ENCODE peak calls at places on chromosomes 1 and 21, in four cellular contexts. A is stimulated activated CD4-positive, alpha-beta T cell treated with anti-CD3 and anti-CD28 coated beads, Interleukin-4, amount 100 ng/mL, for 48 hours; U is IMR-90; S is skeletal muscle cell. P is an unnamed sample.

GRCh38 chr1:115648717-115649691 is 7.2 kb downstream of the VANGL1 start:
- DNase-seq in A (no peak), U (no peak), S (no peak), P (no peak)

GRCh38 chr1:159141584-159142518 is 29.6 kb upstream of the CADM3 start:
- DNase-seq in A (no peak), U (peak; percentile 60), S (peak; percentile 39), P (peak; percentile 20)

GRCh38 chr1:214146523-214146922 is 134.4 kb upstream of the SMYD2 start:
- DNase-seq in A (no peak), U (no peak), S (no peak), P (no peak)

GRCh38 chr1:220157738-220158137 is 63.8 kb downstream of the IARS2 start:
- DNase-seq in A (no peak), U (no peak), S (no peak), P (no peak)

GRCh38 chr21:39141502-39141901 is 41.7 kb downstream of the PSMG1 start:
- DNase-seq in A (no peak), U (peak; percentile 73), S (no peak), P (no peak)

GRCh38 chr1:180482425-180483275 is 19.7 kb downstream of the ACBD6 start:
- DNase-seq in A (no peak), U (peak; percentile 67), S (peak; percentile 21), P (peak; percentile 54)

GRCh38 chr1:74468982-74469603 is 43.3 kb downstream of the LRRC53 start:
- DNase-seq in A (no peak), U (peak; percentile 56), S (no peak), P (peak; percentile 16)

GRCh38 chr1:183116416-183116815 is 69.6 kb upstream of the LAMC2 start:
- DNase-seq in A (no peak), U (no peak), S (no peak), P (no peak)

GRCh38 chr1:116486424-116486823 is 84.4 kb downstream of the CD58 start:
- DNase-seq in A (no peak), U (peak; percentile 88), S (peak; percentile 71), P (peak; percentile 80)

GRCh38 chr1:5423109-5423508 is 569.1 kb downstream of the NPHP4 start:
- DNase-seq in A (peak; percentile 2), U (no peak), S (no peak), P (no peak)

GRCh38 chr1:8408151-8408839 is 90.4 kb downstream of the SLC45A1 start:
- DNase-seq in A (no peak), U (peak; percentile 84), S (peak; percentile 83), P (peak; percentile 89)

GRCh38 chr1:66274634-66275033 is 259.3 kb upstream of the SGIP1 start:
- DNase-seq in A (no peak), U (peak; percentile 80), S (no peak), P (no peak)

GRCh38 chr1:32984090-32984828 is 19.6 kb upstream of the RNF19B start:
- DNase-seq in A (peak; percentile 24), U (peak; percentile 74), S (no peak), P (peak; percentile 56)

GRCh38 chr21:28776251-28776650 is 216.4 kb downstream of the LTN1 start:
- DNase-seq in A (peak; percentile 57), U (peak; percentile 96), S (peak; percentile 94), P (no peak)

GRCh38 chr1:214566158-214567104 is 15.0 kb upstream of the PTPN14 start:
- DNase-seq in A (no peak), U (peak; percentile 94), S (peak; percentile 74), P (peak; percentile 81)

GRCh38 chr1:1146026-1146425 is 27.7 kb upstream of the TTLL10 start:
- DNase-seq in A (no peak), U (no peak), S (no peak), P (no peak)

GRCh38 chr1:8510041-8510823 is 192.3 kb downstream of the SLC45A1 start:
- DNase-seq in A (peak; percentile 32), U (peak; percentile 88), S (peak; percentile 30), P (peak; percentile 47)

GRCh38 chr1:4494558-4494957 is 159.9 kb upstream of the AJAP1 start:
- DNase-seq in A (no peak), U (no peak), S (no peak), P (no peak)

GRCh38 chr21:36803801-36804452 is 105.0 kb downstream of the SIM2 start:
- DNase-seq in A (no peak), U (no peak), S (no peak), P (no peak)

GRCh38 chr1:100308777-100309176 is 42.8 kb downstream of the RTCA start:
- DNase-seq in A (no peak), U (peak; percentile 70), S (no peak), P (no peak)

GRCh38 chr1:152871731-152872126 is 6.4 kb upstream of the SMCP start:
- DNase-seq in A (no peak), U (no peak), S (no peak), P (no peak)

P was measured in fibroblast of the conjunctiva.